ENCODE peak calls at places on chromosomes 11 and 22, in nine cellular contexts. R is transverse colon, F is cardiac fibroblast, Z is SK-N-SH, G is left ventricle myocardium inferior, X is dorsolateral prefrontal cortex, T is pancreas, I is GM23338, D is IMR-90. C is an unnamed sample.

GRCh38 chr22:29197096-29197495 is 8.6 kb upstream of the EMID1 start:
- DNase-seq in R (no peak), F (no peak), Z (no peak), G (no peak), X (no peak), T (no peak), I (no peak), D (no peak), C (no peak)

GRCh38 chr11:87778341-87778740 is 396.9 kb downstream of the RAB38 start:
- DNase-seq in R (no peak), F (no peak), Z (no peak), G (no peak), X (no peak), T (no peak), I (no peak), D (no peak), C (peak)

GRCh38 chr11:97461044-97461880 is 1071.4 kb downstream of the JRKL start:
- DNase-seq in R (no peak), F (no peak), Z (no peak), G (no peak), X (no peak), T (peak), I (no peak), D (no peak), C (no peak)

GRCh38 chr22:24894220-24894975 is 52.1 kb downstream of the LHFPL7 start:
- DNase-seq in R (peak), F (peak), Z (peak), G (peak), X (no peak), T (peak), I (peak), D (peak), C (peak)

GRCh38 chr22:36461665-36462474 is 19.6 kb downstream of the TXN2 start:
- DNase-seq in R (no peak), F (peak), Z (no peak), G (peak), X (no peak), T (peak), I (peak), D (peak), C (peak)

GRCh38 chr11:69880803-69881445 is 61.7 kb upstream of the FGF3 start:
- DNase-seq in R (no peak), F (no peak), Z (no peak), G (peak), X (no peak), T (no peak), I (no peak), D (no peak), C (no peak)

GRCh38 chr11:123357990-123358827 is 71.9 kb upstream of the GRAMD1B start:
- DNase-seq in R (peak), F (peak), Z (peak), G (peak), X (no peak), T (no peak), I (peak), D (peak), C (peak)

GRCh38 chr11:15367695-15368094 is 253.0 kb downstream of the INSC start:
- DNase-seq in R (no peak), F (no peak), Z (no peak), G (no peak), X (no peak), T (no peak), I (peak), D (no peak), C (no peak)

GRCh38 chr22:47446331-47446730 is 683.9 kb downstream of the TBC1D22A start:
- DNase-seq in R (no peak), F (no peak), Z (no peak), G (no peak), X (no peak), T (no peak), I (no peak), D (no peak), C (no peak)

GRCh38 chr22:32469799-32470212 is 4.8 kb upstream of the FBXO7 start:
- DNase-seq in R (peak), F (peak), Z (peak), G (no peak), X (no peak), T (no peak), I (no peak), D (peak), C (peak)

GRCh38 chr11:66983275-66983924 is 8.3 kb downstream of the C11orf86 start:
- DNase-seq in R (no peak), F (no peak), Z (no peak), G (no peak), X (no peak), T (no peak), I (no peak), D (no peak), C (no peak)

GRCh38 chr11:42407379-42407778 is 904.4 kb upstream of the API5 start:
- DNase-seq in R (no peak), F (peak), Z (peak), G (no peak), X (peak), T (no peak), I (peak), D (no peak), C (no peak)

GRCh38 chr11:76560219-76560618 is 110.3 kb downstream of the LRRC32 start:
- DNase-seq in R (no peak), F (peak), Z (no peak), G (no peak), X (no peak), T (no peak), I (no peak), D (no peak), C (peak)

GRCh38 chr22:40116496-40117200 is 61.1 kb upstream of the TNRC6B start:
- DNase-seq in R (no peak), F (no peak), Z (no peak), G (no peak), X (no peak), T (no peak), I (no peak), D (no peak), C (no peak)

GRCh38 chr22:41343717-41344116 is 38.0 kb upstream of the TEF start:
- DNase-seq in R (no peak), F (no peak), Z (no peak), G (no peak), X (no peak), T (no peak), I (no peak), D (no peak), C (no peak)

GRCh38 chr22:11598492-11599440 is 3929.2 kb upstream of the OR11H1 start:
- DNase-seq in R (no peak), F (no peak), Z (no peak), G (no peak), X (no peak), T (no peak), I (no peak), D (no peak), C (no peak)

GRCh38 chr11:15742626-15743243 is 613.6 kb downstream of the SOX6 start:
- DNase-seq in R (no peak), F (peak), Z (peak), G (no peak), X (no peak), T (no peak), I (no peak), D (peak), C (peak)

GRCh38 chr11:18731949-18732821 is 6.2 kb upstream of the IGSF22 start:
- DNase-seq in R (peak), F (peak), Z (peak), G (peak), X (peak), T (peak), I (peak), D (peak), C (peak)

GRCh38 chr11:78041843-78042455 is 18.9 kb upstream of the KCTD14 start:
- DNase-seq in R (no peak), F (no peak), Z (no peak), G (no peak), X (no peak), T (no peak), I (no peak), D (no peak), C (no peak)

GRCh38 chr11:73269353-73270088 is 2.6 kb upstream of the P2RY6 start:
- DNase-seq in R (no peak), F (no peak), Z (no peak), G (no peak), X (no peak), T (no peak), I (peak), D (no peak), C (peak)

GRCh38 chr22:30604723-30605122 is 2.3 kb upstream of the TCN2 start:
- DNase-seq in R (no peak), F (no peak), Z (no peak), G (no peak), X (no peak), T (no peak), I (no peak), D (no peak), C (no peak)

GRCh38 chr22:30607939-30608338 is 965 bp downstream of the TCN2 start:
- DNase-seq in R (no peak), F (no peak), Z (no peak), G (no peak), X (no peak), T (no peak), I (no peak), D (no peak), C (no peak)

GRCh38 chr22:30607300-30607930 is 441 bp downstream of the TCN2 start:
- DNase-seq in R (no peak), F (no peak), Z (no peak), G (no peak), X (no peak), T (no peak), I (no peak), D (no peak), C (no peak)

GRCh38 chr22:30606455-30607299 is at the start of gene TCN2:
- DNase-seq in R (peak), F (peak), Z (peak), G (peak), X (peak), T (peak), I (peak), D (peak), C (peak)

GRCh38 chr22:30605449-30606110 is 1.4 kb upstream of the TCN2 start:
- DNase-seq in R (peak), F (peak), Z (peak), G (peak), X (no peak), T (peak), I (peak), D (peak), C (peak)
- H3K4me3 ChIP-seq in R (peak), F (no peak), Z (no peak), G (peak), X (peak), T (no peak), I (peak), D (no peak), C (no peak)

GRCh38 chr11:13140873-13141655 is 131.9 kb downstream of the RASSF10 start:
- DNase-seq in R (peak), F (no peak), Z (no peak), G (no peak), X (no peak), T (peak), I (no peak), D (peak), C (peak)

GRCh38 chr11:13141731-13142724 is 132.9 kb downstream of the RASSF10 start:
- DNase-seq in R (peak), F (no peak), Z (no peak), G (no peak), X (no peak), T (peak), I (no peak), D (no peak), C (no peak)

GRCh38 chr11:13143486-13144297 is 133.9 kb upstream of the BMAL1 start:
- DNase-seq in R (peak), F (no peak), Z (no peak), G (no peak), X (no peak), T (no peak), I (no peak), D (no peak), C (peak)

GRCh38 chr11:13149991-13150390 is 127.6 kb upstream of the BMAL1 start:
- DNase-seq in R (no peak), F (no peak), Z (no peak), G (no peak), X (no peak), T (no peak), I (no peak), D (no peak), C (no peak)

DNA sequence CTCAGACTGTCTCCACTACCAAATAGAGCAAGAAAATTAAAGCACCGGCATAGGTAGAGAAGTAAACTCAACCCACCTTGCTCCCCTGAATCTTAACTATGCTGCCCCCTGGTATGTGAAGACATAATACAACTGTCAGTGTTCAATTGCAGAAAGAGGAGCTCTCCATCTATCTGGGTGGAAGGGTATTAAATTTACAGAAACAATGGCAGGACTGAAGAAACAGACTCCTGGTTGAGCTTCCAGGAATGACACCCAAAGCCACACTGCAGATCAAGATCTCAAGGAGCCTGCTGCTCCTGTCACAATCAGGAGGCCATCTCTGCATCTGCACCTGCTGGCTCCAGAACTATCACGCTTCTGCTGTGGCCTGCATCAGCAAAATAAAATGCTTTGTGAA is 132.1 kb upstream of the BMAL1 start:
- DNase-seq in R (no peak), F (no peak), Z (no peak), G (no peak), X (no peak), T (no peak), I (peak), D (no peak), C (no peak)
- TF ChIP-seq CTCF in R (no peak), F (no peak), Z (no peak), G (no peak), X (no peak), T (no peak), I (peak), D (no peak), C (no peak)

GRCh38 chr11:2271077-2271326 is 614 bp upstream of the ASCL2 start:
- DNase-seq in R (peak), F (no peak), Z (no peak), G (peak), X (no peak), T (no peak), I (peak), D (no peak), C (peak)

GRCh38 chr11:2271327-2272240 is 1.2 kb upstream of the ASCL2 start:
- DNase-seq in R (no peak), F (no peak), Z (no peak), G (no peak), X (no peak), T (peak), I (peak), D (no peak), C (no peak)

GRCh38 chr11:2269601-2270321 is 627 bp downstream of the ASCL2 start:
- DNase-seq in R (peak), F (peak), Z (peak), G (no peak), X (no peak), T (peak), I (peak), D (peak), C (peak)

GRCh38 chr11:2268911-2269600 is 1.3 kb downstream of the ASCL2 start:
- DNase-seq in R (peak), F (peak), Z (peak), G (peak), X (no peak), T (peak), I (peak), D (no peak), C (peak)

GRCh38 chr11:2270322-2271076 is at the start of gene ASCL2:
- DNase-seq in R (no peak), F (peak), Z (peak), G (no peak), X (no peak), T (no peak), I (peak), D (no peak), C (peak)
- H3K4me3 ChIP-seq in R (peak), F (no peak), Z (no peak), G (peak), X (peak), T (peak), I (peak), D (no peak), C (peak)

GRCh38 chr11:13354335-13354734 is 76.7 kb downstream of the BMAL1 start:
- DNase-seq in R (no peak), F (peak), Z (no peak), G (no peak), X (no peak), T (no peak), I (peak), D (peak), C (peak)
- TF ChIP-seq CTCF in R (peak), F (peak), Z (peak), G (peak), X (no peak), T (no peak), I (peak), D (peak), C (peak)

DNA sequence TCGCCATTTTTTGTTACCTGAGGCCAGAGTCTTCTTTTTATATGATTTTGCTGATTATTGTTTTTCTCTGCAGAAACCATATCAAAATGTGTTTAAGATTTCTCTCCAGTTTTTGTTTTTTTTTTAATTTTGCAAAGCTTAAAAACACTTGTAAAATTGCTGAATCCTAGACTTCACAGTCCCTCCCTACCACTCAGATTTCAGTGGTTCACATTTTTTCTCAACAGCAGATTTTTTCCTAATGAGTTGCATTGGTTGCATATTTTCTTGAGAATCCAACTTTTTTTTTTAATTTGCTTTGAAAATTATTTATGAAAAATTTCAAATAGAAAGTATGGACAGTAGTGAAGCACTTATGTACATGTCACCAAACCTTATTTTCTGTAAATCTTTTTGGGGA is 5.8 kb downstream of the ARL14EP start:
- DNase-seq in R (no peak), F (peak), Z (no peak), G (no peak), X (no peak), T (no peak), I (no peak), D (peak), C (no peak)
- H3K4me3 ChIP-seq in R (no peak), F (no peak), Z (no peak), G (no peak), X (no peak), T (no peak), I (no peak), D (no peak), C (no peak)

GRCh38 chr22:43096420-43096819 is 7.2 kb upstream of the TTLL1 start:
- DNase-seq in R (no peak), F (no peak), Z (no peak), G (no peak), X (no peak), T (no peak), I (no peak), D (no peak), C (no peak)

GRCh38 chr22:43094551-43094950 is 5.4 kb upstream of the TTLL1 start:
- DNase-seq in R (no peak), F (no peak), Z (no peak), G (no peak), X (no peak), T (no peak), I (no peak), D (no peak), C (no peak)

GRCh38 chr22:43090130-43090789 is 1.1 kb upstream of the TTLL1 start:
- DNase-seq in R (peak), F (peak), Z (peak), G (peak), X (no peak), T (no peak), I (no peak), D (peak), C (peak)

GRCh38 chr22:43092085-43092484 is 2.9 kb upstream of the TTLL1 start:
- DNase-seq in R (no peak), F (no peak), Z (no peak), G (no peak), X (no peak), T (no peak), I (no peak), D (peak), C (peak)

GRCh38 chr22:43094085-43094484 is 4.9 kb upstream of the TTLL1 start:
- DNase-seq in R (peak), F (peak), Z (no peak), G (peak), X (no peak), T (no peak), I (no peak), D (peak), C (peak)
- TF ChIP-seq CTCF in R (peak), F (no peak), Z (no peak), G (peak), X (no peak), T (no peak), I (no peak), D (no peak), C (peak)

GRCh38 chr11:57775474-57775873 is 13.9 kb downstream of the CTNND1 start:
- DNase-seq in R (no peak), F (peak), Z (no peak), G (no peak), X (no peak), T (no peak), I (no peak), D (no peak), C (no peak)
- H3K4me3 ChIP-seq in R (no peak), F (no peak), Z (no peak), G (peak), X (no peak), T (no peak), I (peak), D (no peak), C (no peak)

GRCh38 chr22:45975266-45976161 is 1.4 kb downstream of the WNT7B start:
- DNase-seq in R (no peak), F (no peak), Z (peak), G (no peak), X (no peak), T (no peak), I (peak), D (no peak), C (peak)
- TF ChIP-seq CTCF in R (no peak), F (no peak), Z (no peak), G (no peak), X (no peak), T (no peak), I (no peak), D (no peak), C (no peak)

C was measured in epithelial cell of esophagus.